ENCODE peak calls at places on chromosomes 6 and 20, in ten cellular contexts. S is HAP-1; A is heart left ventricle; D is CD8-positive, alpha-beta T cell; E is astrocyte; C is heart right ventricle; Z is A549; X is ovary; N is K562; H is lower lobe of right lung. U is an unnamed sample.

GRCh38 chr6:159959976-159960384 is 8.9 kb upstream of the IGF2R start:
- DNase-seq in S (no peak), A (no peak), D (no peak), E (no peak), C (peak; percentile 77), Z (no peak), X (peak; percentile 68), N (no peak), H (no peak), U (peak; percentile 74)

GRCh38 chr6:41441598-41442205 is 104.5 kb upstream of the FOXP4 start:
- DNase-seq in S (no peak), A (no peak), D (no peak), E (no peak), C (no peak), Z (no peak), X (no peak), N (no peak), H (peak; percentile 8), U (no peak)

GRCh38 chr6:156848533-156848932 is 71.4 kb downstream of the ARID1B start:
- DNase-seq in S (no peak), A (peak; percentile 85), D (no peak), E (no peak), C (peak; percentile 89), Z (no peak), X (peak; percentile 76), N (no peak), H (no peak), U (no peak)

GRCh38 chr20:37901667-37902503 is 1.0 kb upstream of the VSTM2L start:
- DNase-seq in S (no peak), A (no peak), D (no peak), E (peak; percentile 64), C (no peak), Z (peak; percentile 77), X (peak; percentile 26), N (peak; percentile 88), H (no peak), U (no peak)

GRCh38 chr6:110813813-110814487 is 1.3 kb downstream of the CDK19 start:
- DNase-seq in S (no peak), A (no peak), D (no peak), E (no peak), C (no peak), Z (peak; percentile 29), X (no peak), N (no peak), H (no peak), U (no peak)

GRCh38 chr20:24962510-24962909 is 13.4 kb downstream of the CST7 start:
- DNase-seq in S (no peak), A (no peak), D (no peak), E (no peak), C (no peak), Z (no peak), X (no peak), N (no peak), H (no peak), U (peak; percentile 24)

GRCh38 chr6:25623874-25624273 is 28.1 kb upstream of the SCGN start:
- DNase-seq in S (no peak), A (no peak), D (no peak), E (no peak), C (no peak), Z (no peak), X (no peak), N (no peak), H (no peak), U (no peak)

GRCh38 chr20:41135187-41135887 is 2.0 kb upstream of the PLCG1 start:
- DNase-seq in S (peak; percentile 67), A (peak; percentile 71), D (peak; percentile 70), E (no peak), C (no peak), Z (peak; percentile 72), X (no peak), N (peak; percentile 64), H (peak; percentile 60), U (no peak)

GRCh38 chr20:16505894-16506293 is 67.4 kb downstream of the KIF16B start:
- DNase-seq in S (no peak), A (no peak), D (no peak), E (no peak), C (no peak), Z (no peak), X (no peak), N (no peak), H (no peak), U (no peak)

GRCh38 chr6:133394630-133395029 is 153.5 kb downstream of the EYA4 start:
- DNase-seq in S (no peak), A (no peak), D (no peak), E (no peak), C (no peak), Z (no peak), X (no peak), N (no peak), H (no peak), U (no peak)
- H3K4me1 ChIP-seq in S (peaks cover 37% of the 10 kb centered on the region), A (no peaks in the 10 kb centered on the region), D (no peaks in the 10 kb centered on the region), E (peaks cover 10% of the 10 kb centered on the region), C (no peaks in the 10 kb centered on the region), Z (peaks cover 10% of the 10 kb centered on the region), X (no peaks in the 10 kb centered on the region), N (no peaks in the 10 kb centered on the region), H (no peaks in the 10 kb centered on the region), U (no peaks in the 10 kb centered on the region)

GRCh38 chr6:150070236-150070860 is 1.4 kb upstream of the ULBP3 start:
- DNase-seq in S (no peak), A (no peak), D (no peak), E (no peak), C (no peak), Z (no peak), X (no peak), N (no peak), H (no peak), U (no peak)

GRCh38 chr6:150065083-150065482 is 3.8 kb downstream of the ULBP3 start:
- DNase-seq in S (no peak), A (no peak), D (no peak), E (no peak), C (no peak), Z (no peak), X (no peak), N (no peak), H (no peak), U (no peak)

GRCh38 chr6:150069707-150070106 is 786 bp upstream of the ULBP3 start:
- DNase-seq in S (no peak), A (no peak), D (no peak), E (no peak), C (no peak), Z (no peak), X (peak; percentile 21), N (no peak), H (no peak), U (no peak)

GRCh38 chr6:150068786-150069648 is at the start of gene ULBP3:
- DNase-seq in S (peak; percentile 88), A (peak; percentile 91), D (peak; percentile 62), E (peak; percentile 92), C (peak; percentile 83), Z (peak; percentile 81), X (peak; percentile 82), N (peak; percentile 86), H (peak; percentile 93), U (peak; percentile 89)

DNA sequence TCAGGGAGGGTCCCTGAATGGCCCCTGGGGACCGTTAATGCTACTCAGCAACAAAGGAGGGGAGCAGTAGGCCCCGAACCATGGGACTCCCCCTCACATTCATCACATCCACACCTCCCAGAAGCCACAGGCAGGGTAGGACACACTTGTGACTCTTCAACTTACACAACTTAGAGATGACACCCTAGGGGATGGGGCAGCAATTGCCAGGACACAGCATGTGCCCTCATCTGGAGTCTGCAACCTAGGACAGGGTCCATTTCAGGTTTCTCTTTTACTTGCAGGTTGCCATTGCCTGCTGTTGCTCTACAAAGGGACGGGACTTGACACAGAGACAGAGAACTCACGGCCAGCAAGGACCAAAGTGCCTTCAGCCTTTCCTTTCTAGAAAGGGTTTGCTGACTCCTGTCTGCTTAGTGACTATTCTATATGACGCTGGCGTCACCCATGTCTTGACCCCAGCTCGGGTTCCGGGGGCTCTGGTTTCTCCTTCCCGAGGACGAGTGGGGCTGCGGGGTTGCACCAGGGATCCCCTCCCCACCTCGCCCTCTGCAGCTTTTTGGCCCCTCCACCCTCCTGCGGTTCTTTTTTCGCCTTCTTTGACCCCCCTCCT is 642 bp downstream of the ULBP3 start:
- DNase-seq in S (no peak), A (no peak), D (no peak), E (no peak), C (no peak), Z (no peak), X (no peak), N (no peak), H (no peak), U (no peak)
- H3K4me3 ChIP-seq in S (peak overlapping the region; percentile 75), A (peak overlapping the region; percentile 74), D (peak overlapping the region; percentile 85), E (peak overlapping the region; percentile 77), C (peak overlapping the region; percentile 73), Z (peak overlapping the region; percentile 66), X (peak overlapping the region; percentile 63), N (peak overlapping the region; percentile 28), H (peak overlapping the region; percentile 76), U (peak overlapping the region; percentile 49)

DNA sequence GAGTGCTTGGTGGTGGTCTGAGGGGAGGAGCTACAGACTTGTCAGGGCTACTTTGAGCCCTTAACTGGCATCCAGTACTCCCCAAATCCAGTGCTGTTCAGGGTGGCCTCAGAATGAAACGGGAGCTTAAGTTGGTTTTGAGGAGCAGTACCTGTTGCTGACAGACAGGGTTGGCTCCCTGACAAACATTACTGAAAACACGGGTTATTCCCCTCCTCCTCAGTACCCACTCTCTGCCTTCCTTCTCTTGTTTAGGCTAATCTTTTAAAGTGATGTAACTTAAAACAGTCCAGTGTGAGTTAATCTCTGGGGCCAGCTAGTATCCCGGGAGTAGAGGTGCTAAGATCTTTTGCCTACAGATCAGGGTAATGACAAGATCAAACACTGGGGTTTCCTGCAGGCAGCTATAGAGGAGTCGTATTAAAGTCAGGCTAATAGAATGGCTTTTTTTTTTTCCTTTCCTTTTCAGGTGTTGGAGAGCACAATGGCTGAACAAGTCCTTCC is 3.7 kb downstream of the TNFAIP3 start:
- DNase-seq in S (no peak), A (no peak), D (no peak), E (no peak), C (no peak), Z (no peak), X (no peak), N (no peak), H (no peak), U (no peak)
- H3K4me1 ChIP-seq in S (peaks cover 15% of the 10 kb centered on the region), A (peaks cover 38% of the 10 kb centered on the region), D (peaks cover 61% of the 10 kb centered on the region), E (peaks cover 38% of the 10 kb centered on the region), C (peaks cover 74% of the 10 kb centered on the region), Z (peaks cover 31% of the 10 kb centered on the region), X (peaks cover 13% of the 10 kb centered on the region), N (peaks cover 45% of the 10 kb centered on the region), H (peaks cover 77% of the 10 kb centered on the region), U (peaks cover 65% of the 10 kb centered on the region)

DNA sequence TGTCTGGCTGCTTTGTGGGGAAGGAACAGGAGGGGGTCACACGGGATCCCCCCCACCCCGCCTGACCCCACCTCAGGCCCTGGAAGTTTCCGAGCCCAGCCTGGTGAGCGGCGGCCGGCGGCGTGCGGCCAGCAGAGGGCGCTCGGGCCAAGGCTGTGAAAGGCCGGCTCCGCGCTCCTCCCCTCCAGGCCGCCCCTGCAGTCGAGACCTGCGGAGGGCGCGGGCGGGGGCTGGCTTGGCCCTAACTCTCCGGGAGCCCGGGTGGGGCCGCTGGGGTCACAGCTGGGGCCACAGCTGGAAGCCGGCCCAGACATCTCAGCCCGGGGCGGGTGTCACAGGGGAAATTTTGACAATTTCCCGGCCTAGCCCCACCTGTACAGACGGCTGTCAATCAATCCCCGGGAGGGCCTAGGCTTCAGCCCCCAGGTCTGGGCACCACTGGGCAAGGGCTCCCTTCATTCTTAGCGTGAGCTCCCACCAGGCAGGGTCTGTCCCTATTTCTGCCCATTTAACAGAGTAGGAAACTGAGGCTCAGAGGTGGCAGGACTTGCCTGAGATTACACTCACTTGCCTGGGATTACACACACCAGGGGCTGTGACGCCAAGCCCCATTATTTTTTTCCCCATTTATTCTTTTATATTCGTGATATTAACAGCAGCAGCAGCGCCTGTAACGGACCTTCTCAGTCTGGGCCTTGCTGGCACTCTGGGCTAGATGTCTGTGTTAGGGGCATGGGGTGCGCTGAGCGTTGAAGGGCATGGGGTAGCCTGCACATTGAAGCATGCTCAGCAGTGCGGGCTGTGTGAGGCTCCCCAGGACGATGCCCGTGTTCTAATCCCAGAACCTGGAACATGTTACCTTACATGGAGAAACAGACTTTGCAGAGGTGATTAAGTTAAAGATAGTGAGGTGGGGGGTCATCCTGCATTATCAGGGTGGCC is 23.0 kb downstream of the ZBP1 start:
- DNase-seq in S (peak; percentile 36), A (peak; percentile 86), D (peak; percentile 73), E (no peak), C (peak; percentile 60), Z (peak; percentile 75), X (peak; percentile 75), N (peak; percentile 93), H (peak; percentile 82), U (peak; percentile 79)
- H3K4me3 ChIP-seq in S (peak overlapping the region; percentile 7), A (no peak overlapping the region), D (peak overlapping the region; percentile 29), E (no peak overlapping the region), C (no peak overlapping the region), Z (peak overlapping the region; percentile 34), X (no peak overlapping the region), N (no peak overlapping the region), H (peak overlapping the region; percentile 14), U (no peak overlapping the region)

U was measured in sigmoid colon.